ENCODE peak calls at places on chromosomes 11 and 22, in six cellular contexts. V is HS-5, C is endodermal cell, W is HT-29, R is Right ventricle myocardium inferior, U is non-pigmented ciliary epithelial cell. B is an unnamed sample.

GRCh38 chr22:24437091-24437490 is 9.7 kb downstream of the ADORA2A start:
- DNase-seq in V (no peak), C (peak), W (no peak), R (no peak), U (no peak), B (peak)

GRCh38 chr22:36552300-36552699 is 23.3 kb upstream of the EIF3D start:
- DNase-seq in V (no peak), C (peak), W (no peak), R (no peak), U (no peak), B (no peak)

GRCh38 chr11:115660072-115660805 is 156.0 kb upstream of the CADM1 start:
- DNase-seq in V (no peak), C (peak), W (no peak), R (no peak), U (no peak), B (no peak)

GRCh38 chr22:26590525-26590858 is 560 bp upstream of the TPST2 start:
- DNase-seq in V (no peak), C (no peak), W (no peak), R (no peak), U (no peak), B (no peak)

GRCh38 chr11:2994336-2994730 is 2.2 kb upstream of the NAP1L4 start:
- DNase-seq in V (no peak), C (no peak), W (no peak), R (peak), U (no peak), B (no peak)

GRCh38 chr11:68684385-68685356 is at the start of gene GAL:
- DNase-seq in V (no peak), C (peak), W (no peak), R (peak), U (no peak), B (no peak)

GRCh38 chr11:19642185-19642591 is 70.4 kb upstream of the NAV2 start:
- DNase-seq in V (no peak), C (no peak), W (no peak), R (no peak), U (no peak), B (no peak)

GRCh38 chr22:44120314-44120704 is 60.4 kb upstream of the PARVG start:
- DNase-seq in V (no peak), C (no peak), W (no peak), R (no peak), U (no peak), B (peak)

GRCh38 chr11:75797116-75797515 is 17.9 kb upstream of the UVRAG start:
- DNase-seq in V (no peak), C (no peak), W (no peak), R (no peak), U (no peak), B (peak)

GRCh38 chr11:44256673-44257291 is 53.2 kb downstream of the ALX4 start:
- DNase-seq in V (no peak), C (no peak), W (no peak), R (no peak), U (no peak), B (no peak)

GRCh38 chr11:122140535-122140934 is 24.5 kb upstream of the BLID start:
- DNase-seq in V (peak), C (no peak), W (no peak), R (no peak), U (peak), B (no peak)

GRCh38 chr11:64894812-64895452 is 16.5 kb upstream of the EHD1 start:
- DNase-seq in V (no peak), C (no peak), W (no peak), R (no peak), U (no peak), B (peak)

GRCh38 chr11:112157274-112157766 is 6.6 kb downstream of the IL18 start:
- DNase-seq in V (peak), C (no peak), W (peak), R (no peak), U (peak), B (no peak)

GRCh38 chr11:8597182-8597581 is 3.2 kb upstream of the STK33 start:
- DNase-seq in V (peak), C (no peak), W (peak), R (no peak), U (no peak), B (no peak)

GRCh38 chr11:129061466-129062194 is 119.0 kb upstream of the TP53AIP1 start:
- DNase-seq in V (no peak), C (no peak), W (peak), R (no peak), U (peak), B (no peak)

GRCh38 chr11:45413156-45413833 is 127.2 kb upstream of the SYT13 start:
- DNase-seq in V (no peak), C (no peak), W (no peak), R (no peak), U (no peak), B (no peak)

GRCh38 chr22:21697021-21697771 is 31.4 kb downstream of the PPIL2 start:
- DNase-seq in V (no peak), C (peak), W (no peak), R (no peak), U (no peak), B (no peak)

GRCh38 chr11:89381094-89381493 is 110.1 kb downstream of the NOX4 start:
- DNase-seq in V (peak), C (no peak), W (no peak), R (no peak), U (peak), B (no peak)

GRCh38 chr11:8694137-8694536 is 11.5 kb downstream of the RPL27A start:
- DNase-seq in V (no peak), C (peak), W (no peak), R (no peak), U (no peak), B (peak)

GRCh38 chr22:28813772-28814518 is 13.6 kb upstream of the XBP1 start:
- DNase-seq in V (no peak), C (no peak), W (peak), R (no peak), U (no peak), B (peak)

GRCh38 chr11:4936745-4937144 is 10.7 kb downstream of the OR51A4 start:
- DNase-seq in V (no peak), C (no peak), W (peak), R (no peak), U (no peak), B (no peak)

GRCh38 chr11:83162377-83162776 is 5.4 kb downstream of the PCF11 start:
- DNase-seq in V (no peak), C (no peak), W (no peak), R (no peak), U (no peak), B (no peak)

GRCh38 chr11:11701070-11701469 is 79.3 kb upstream of the GALNT18 start:
- DNase-seq in V (peak), C (no peak), W (no peak), R (no peak), U (no peak), B (no peak)

GRCh38 chr11:118359295-118359958 is at the start of gene UBE4A:
- DNase-seq in V (peak), C (peak), W (peak), R (peak), U (peak), B (peak)

GRCh38 chr11:123351375-123351774 is 78.7 kb upstream of the GRAMD1B start:
- DNase-seq in V (no peak), C (peak), W (no peak), R (peak), U (no peak), B (peak)

GRCh38 chr11:64762277-64762915 is 2.6 kb upstream of the PYGM start:
- DNase-seq in V (no peak), C (peak), W (no peak), R (no peak), U (no peak), B (peak)

GRCh38 chr22:37186228-37186996 is 1.6 kb downstream of the C1QTNF6 start:
- DNase-seq in V (no peak), C (peak), W (peak), R (peak), U (no peak), B (peak)

GRCh38 chr11:69796063-69796462 is 20.9 kb upstream of the FGF4 start:
- DNase-seq in V (no peak), C (no peak), W (no peak), R (no peak), U (no peak), B (no peak)

GRCh38 chr22:21977814-21978213 is 4.8 kb downstream of the TOP3B start:
- DNase-seq in V (no peak), C (no peak), W (no peak), R (no peak), U (no peak), B (peak)

B was measured in kidney.